ENCODE peak calls at places on chromosome 18, in five cellular contexts. N is GM06990, Z is NB4, K is astrocyte, M is endodermal cell. D is an unnamed sample.

GRCh38 chr18:73261243-73261642 is 393.5 kb upstream of the NETO1 start:
- DNase-seq in N (no peak), Z (no peak), K (no peak), M (no peak), D (no peak)

GRCh38 chr18:64639536-64639935 is 490.6 kb upstream of the LINC00305 start:
- DNase-seq in N (no peak), Z (no peak), K (peak), M (no peak), D (no peak)

GRCh38 chr18:51988277-51988676 is 351.7 kb upstream of the DCC start:
- DNase-seq in N (no peak), Z (no peak), K (no peak), M (no peak), D (no peak)

GRCh38 chr18:43043626-43044025 is 71.9 kb downstream of the RIT2 start:
- DNase-seq in N (no peak), Z (no peak), K (no peak), M (no peak), D (no peak)

GRCh38 chr18:77023115-77023782 is 109.3 kb downstream of the MBP start:
- DNase-seq in N (no peak), Z (no peak), K (no peak), M (no peak), D (no peak)

GRCh38 chr18:35252466-35252865 is 11.6 kb downstream of the ZNF397 start:
- DNase-seq in N (no peak), Z (no peak), K (no peak), M (no peak), D (no peak)

GRCh38 chr18:47968006-47968676 is 37.7 kb upstream of the SMAD2 start:
- DNase-seq in N (no peak), Z (no peak), K (peak), M (peak), D (no peak)

GRCh38 chr18:63878982-63879381 is 8.5 kb upstream of the SERPINB2 start:
- DNase-seq in N (no peak), Z (no peak), K (no peak), M (no peak), D (no peak)

GRCh38 chr18:34223893-34224422 is 755 bp downstream of the NOL4 start:
- DNase-seq in N (peak), Z (no peak), K (no peak), M (peak), D (no peak)

GRCh38 chr18:54613174-54613573 is 22.1 kb downstream of the DYNAP start:
- DNase-seq in N (no peak), Z (no peak), K (no peak), M (no peak), D (no peak)

GRCh38 chr18:2139676-2140075 is 431.6 kb downstream of the METTL4 start:
- DNase-seq in N (no peak), Z (no peak), K (peak), M (no peak), D (no peak)

GRCh38 chr18:8947576-8947975 is 154.9 kb upstream of the NDUFV2 start:
- DNase-seq in N (no peak), Z (no peak), K (peak), M (peak), D (no peak)

GRCh38 chr18:6994719-6995430 is 122.7 kb downstream of the LAMA1 start:
- DNase-seq in N (no peak), Z (no peak), K (peak), M (no peak), D (no peak)

GRCh38 chr18:55546873-55547704 is 40.9 kb downstream of the TCF4 start:
- DNase-seq in N (no peak), Z (no peak), K (peak), M (no peak), D (no peak)

GRCh38 chr18:46939337-46939963 is 22.0 kb downstream of the KATNAL2 start:
- DNase-seq in N (no peak), Z (peak), K (peak), M (no peak), D (no peak)

DNA sequence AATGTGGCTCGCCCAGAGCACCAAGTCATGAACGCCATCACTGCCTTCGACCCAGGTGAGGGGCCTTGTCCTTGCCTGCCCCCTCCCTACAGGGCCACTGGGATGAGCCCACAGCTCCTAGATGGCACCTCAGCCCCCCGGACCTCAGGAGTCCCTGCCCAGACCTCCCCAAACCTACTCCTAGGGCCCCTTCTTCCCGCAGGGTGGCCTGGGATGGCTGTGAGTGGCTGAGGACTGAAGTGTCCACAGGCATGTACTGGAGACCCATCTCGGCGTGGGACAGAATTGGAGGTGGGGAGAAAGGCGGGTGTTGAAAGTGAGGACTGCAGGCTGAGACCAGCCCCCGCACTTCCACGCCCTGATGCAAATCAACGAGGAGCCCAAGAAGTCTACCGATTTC is 2.8 kb upstream of the TUBB6 start:
- DNase-seq in N (no peak), Z (no peak), K (no peak), M (no peak), D (no peak)
- TF ChIP-seq CTCF in N (no peak), Z (no peak), K (no peak), M (no peak), D (no peak)

GRCh38 chr18:11883153-11883552 is 25.0 kb downstream of the MPPE1 start:
- DNase-seq in N (peak), Z (peak), K (no peak), M (no peak), D (no peak)
- TF ChIP-seq CTCF in N (no peak), Z (no peak), K (no peak), M (no peak), D (no peak)

DNA sequence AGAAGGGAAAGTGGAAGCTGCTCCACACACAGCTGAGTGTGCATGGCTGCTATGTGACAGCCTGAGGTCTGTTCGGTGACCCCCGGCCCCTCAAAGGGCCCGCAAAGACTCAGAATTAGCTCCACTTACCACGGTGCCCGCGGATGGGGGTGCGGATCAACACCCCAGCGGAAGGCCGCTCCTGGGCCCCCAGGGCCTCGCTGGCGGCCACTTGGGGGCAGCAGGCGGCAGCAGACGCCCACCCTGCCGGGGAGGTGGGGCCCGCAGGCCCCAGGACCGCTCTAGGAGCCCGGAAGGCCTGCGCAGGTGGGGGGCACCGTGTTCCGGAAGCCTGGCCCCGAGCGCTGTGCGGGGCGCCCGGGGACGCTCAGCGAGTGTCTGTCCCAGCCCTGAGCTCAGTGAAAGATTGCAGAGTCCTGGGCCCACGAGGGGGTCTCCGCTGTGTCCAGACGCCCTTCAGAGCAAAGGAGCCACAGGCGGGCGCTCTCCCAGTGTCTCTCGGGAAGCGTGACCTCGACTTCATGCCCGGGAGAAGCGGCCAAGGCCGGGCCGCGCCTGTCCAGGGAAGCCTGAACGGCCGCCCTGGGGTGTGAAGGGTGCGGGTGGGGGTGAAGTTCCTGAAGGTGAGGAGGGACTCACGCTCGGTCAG is 118.6 kb downstream of the VAPA start:
- DNase-seq in N (no peak), Z (no peak), K (no peak), M (peak), D (no peak)
- TF ChIP-seq CTCF in N (no peak), Z (peak), K (no peak), M (peak), D (peak)

GRCh38 chr18:75269140-75269676 is 58.6 kb downstream of the TSHZ1 start:
- DNase-seq in N (no peak), Z (peak), K (no peak), M (no peak), D (no peak)
- TF ChIP-seq CTCF in N (no peak), Z (no peak), K (no peak), M (no peak), D (no peak)

GRCh38 chr18:23126352-23127056 is 8.8 kb upstream of the CABLES1 start:
- DNase-seq in N (no peak), Z (no peak), K (no peak), M (no peak), D (no peak)
- TF ChIP-seq CTCF in N (no peak), Z (no peak), K (no peak), M (no peak), D (no peak)

GRCh38 chr18:60980422-60981005 is 352.7 kb upstream of the CDH20 start:
- DNase-seq in N (no peak), Z (no peak), K (no peak), M (no peak), D (no peak)

GRCh38 chr18:60978338-60978737 is 354.9 kb upstream of the CDH20 start:
- DNase-seq in N (no peak), Z (no peak), K (peak), M (no peak), D (no peak)

GRCh38 chr18:60975419-60975818 is 357.8 kb upstream of the CDH20 start:
- DNase-seq in N (peak), Z (no peak), K (no peak), M (peak), D (no peak)
- TF ChIP-seq CTCF in N (no peak), Z (no peak), K (no peak), M (no peak), D (no peak)

DNA sequence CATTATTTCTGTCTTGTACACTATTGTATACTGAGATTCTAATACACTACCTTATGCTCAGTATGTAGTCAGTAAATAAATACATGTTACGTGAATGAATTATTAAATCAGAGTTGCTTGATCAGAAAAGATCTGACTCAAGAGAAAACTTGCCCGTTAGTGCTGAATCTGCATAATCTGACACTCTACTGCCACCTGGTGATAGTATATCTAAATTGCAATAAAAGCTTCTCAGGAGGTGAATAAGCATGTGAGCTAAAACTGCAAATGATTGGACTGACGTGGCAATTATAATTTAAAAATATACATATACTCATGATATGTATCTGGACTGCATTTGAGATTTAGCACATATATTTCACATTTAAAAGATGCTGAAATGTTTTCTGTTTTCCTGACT is 70.4 kb downstream of the KIAA1328 start:
- DNase-seq in N (no peak), Z (peak), K (no peak), M (no peak), D (no peak)
- TF ChIP-seq CTCF in N (peak), Z (peak), K (no peak), M (peak), D (peak)

GRCh38 chr18:25233582-25234362 is 118.2 kb downstream of the ZNF521 start:
- DNase-seq in N (no peak), Z (no peak), K (peak), M (no peak), D (no peak)
- TF ChIP-seq CTCF in N (no peak), Z (no peak), K (no peak), M (no peak), D (no peak)

D was measured in osteocyte.